ENCODE peak calls at places on chromosomes 4 and X, in five cellular contexts. One of them, this sample, is unnamed.

GRCh38 chr4:159768011-159768410 is 665.1 kb downstream of the RAPGEF2 start:
- DNase-seq in head of caudate nucleus: no peak
- DNase-seq in GM12865: no peak
- DNase-seq in amygdala: no peak
- DNase-seq in anterior cingulate cortex: no peak
- DNase-seq in this sample: no peak

GRCh38 chrX:10327651-10328050 is 170.9 kb downstream of the CLCN4 start:
- DNase-seq in head of caudate nucleus: no peak
- DNase-seq in GM12865: no peak
- DNase-seq in amygdala: no peak
- DNase-seq in anterior cingulate cortex: no peak
- DNase-seq in this sample: no peak

GRCh38 chrX:109600114-109600710 is 24.8 kb downstream of the KCNE5 start:
- DNase-seq in head of caudate nucleus: no peak
- DNase-seq in GM12865: no peak
- DNase-seq in amygdala: no peak
- DNase-seq in anterior cingulate cortex: no peak
- DNase-seq in this sample: no peak

GRCh38 chrX:153719238-153719637 is 4.9 kb downstream of the BCAP31 start:
- DNase-seq in head of caudate nucleus: no peak
- DNase-seq in GM12865: no peak
- DNase-seq in amygdala: no peak
- DNase-seq in anterior cingulate cortex: no peak
- DNase-seq in this sample: no peak

GRCh38 chr4:7699040-7699439 is 240.6 kb downstream of the AFAP1 start:
- DNase-seq in head of caudate nucleus: no peak
- DNase-seq in GM12865: no peak
- DNase-seq in amygdala: no peak
- DNase-seq in anterior cingulate cortex: no peak
- DNase-seq in this sample: no peak

GRCh38 chrX:112211459-112211858 is 128.9 kb upstream of the TRPC5 start:
- DNase-seq in head of caudate nucleus: no peak
- DNase-seq in GM12865: peak
- DNase-seq in amygdala: no peak
- DNase-seq in anterior cingulate cortex: no peak
- DNase-seq in this sample: no peak

GRCh38 chrX:72540318-72540717 is 32.3 kb downstream of the HDAC8 start:
- DNase-seq in head of caudate nucleus: no peak
- DNase-seq in GM12865: peak
- DNase-seq in amygdala: no peak
- DNase-seq in anterior cingulate cortex: no peak
- DNase-seq in this sample: no peak

GRCh38 chrX:47497274-47497673 is 14.3 kb upstream of the ZNF41 start:
- DNase-seq in head of caudate nucleus: no peak
- DNase-seq in GM12865: no peak
- DNase-seq in amygdala: no peak
- DNase-seq in anterior cingulate cortex: no peak
- DNase-seq in this sample: no peak

GRCh38 chr4:21507439-21507838 is 441.1 kb downstream of the KCNIP4 start:
- DNase-seq in head of caudate nucleus: no peak
- DNase-seq in GM12865: peak
- DNase-seq in amygdala: no peak
- DNase-seq in anterior cingulate cortex: no peak
- DNase-seq in this sample: no peak

GRCh38 chr4:14977836-14978235 is 24.4 kb upstream of the CPEB2 start:
- DNase-seq in head of caudate nucleus: no peak
- DNase-seq in GM12865: no peak
- DNase-seq in amygdala: no peak
- DNase-seq in anterior cingulate cortex: no peak
- DNase-seq in this sample: no peak

GRCh38 chr4:145195167-145195952 is 15.0 kb upstream of the OTUD4 start:
- DNase-seq in head of caudate nucleus: no peak
- DNase-seq in GM12865: peak
- DNase-seq in amygdala: no peak
- DNase-seq in anterior cingulate cortex: no peak
- DNase-seq in this sample: no peak

GRCh38 chrX:23822397-23822796 is 39.4 kb downstream of the SAT1 start:
- DNase-seq in head of caudate nucleus: no peak
- DNase-seq in GM12865: no peak
- DNase-seq in amygdala: no peak
- DNase-seq in anterior cingulate cortex: no peak
- DNase-seq in this sample: no peak

GRCh38 chr4:41323186-41323585 is 66.5 kb downstream of the UCHL1 start:
- DNase-seq in head of caudate nucleus: no peak
- DNase-seq in GM12865: no peak
- DNase-seq in amygdala: no peak
- DNase-seq in anterior cingulate cortex: no peak
- DNase-seq in this sample: no peak

GRCh38 chrX:14923761-14924160 is 50.5 kb downstream of the MOSPD2 start:
- DNase-seq in head of caudate nucleus: no peak
- DNase-seq in GM12865: no peak
- DNase-seq in amygdala: no peak
- DNase-seq in anterior cingulate cortex: no peak
- DNase-seq in this sample: no peak

GRCh38 chr4:40934671-40935070 is 184.9 kb downstream of the NSUN7 start:
- DNase-seq in head of caudate nucleus: no peak
- DNase-seq in GM12865: no peak
- DNase-seq in amygdala: no peak
- DNase-seq in anterior cingulate cortex: no peak
- DNase-seq in this sample: no peak

GRCh38 chr4:141636771-141637460 is 533 bp downstream of the IL15 start:
- DNase-seq in head of caudate nucleus: no peak
- DNase-seq in GM12865: peak
- DNase-seq in amygdala: no peak
- DNase-seq in anterior cingulate cortex: no peak
- DNase-seq in this sample: peak

GRCh38 chr4:83019794-83020497 is 9.3 kb upstream of the LIN54 start:
- DNase-seq in head of caudate nucleus: no peak
- DNase-seq in GM12865: peak
- DNase-seq in amygdala: no peak
- DNase-seq in anterior cingulate cortex: no peak
- DNase-seq in this sample: no peak

GRCh38 chrX:18885317-18886004 is 98.5 kb downstream of the PHKA2 start:
- DNase-seq in head of caudate nucleus: no peak
- DNase-seq in GM12865: peak
- DNase-seq in amygdala: no peak
- DNase-seq in anterior cingulate cortex: no peak
- DNase-seq in this sample: no peak

GRCh38 chrX:101176439-101176838 is 43.1 kb upstream of the DRP2 start:
- DNase-seq in head of caudate nucleus: no peak
- DNase-seq in GM12865: no peak
- DNase-seq in amygdala: no peak
- DNase-seq in anterior cingulate cortex: no peak
- DNase-seq in this sample: no peak

GRCh38 chrX:39762266-39762841 is 335.4 kb downstream of the BCOR start:
- DNase-seq in head of caudate nucleus: no peak
- DNase-seq in GM12865: no peak
- DNase-seq in amygdala: no peak
- DNase-seq in anterior cingulate cortex: no peak
- DNase-seq in this sample: no peak

GRCh38 chr4:54498661-54499111 is 159.1 kb upstream of the KIT start:
- DNase-seq in head of caudate nucleus: no peak
- DNase-seq in GM12865: no peak
- DNase-seq in amygdala: no peak
- DNase-seq in anterior cingulate cortex: no peak
- DNase-seq in this sample: no peak

GRCh38 chrX:78455901-78456300 is 128.5 kb upstream of the CYSLTR1 start:
- DNase-seq in head of caudate nucleus: no peak
- DNase-seq in GM12865: no peak
- DNase-seq in amygdala: no peak
- DNase-seq in anterior cingulate cortex: no peak
- DNase-seq in this sample: no peak

GRCh38 chrX:153632612-153632980 is 14.4 kb upstream of the DUSP9 start:
- DNase-seq in head of caudate nucleus: no peak
- DNase-seq in GM12865: no peak
- DNase-seq in amygdala: no peak
- DNase-seq in anterior cingulate cortex: no peak
- DNase-seq in this sample: no peak

This sample was measured in T-helper 17 cell.